ENCODE peak calls at places on chromosomes 7 and 10, in eight cellular contexts. E is neuronal stem cell, O is GM23248, M is Karpas-422, D is IMR-90, R is astrocyte, S is HCT116, K is fibroblast of lung. B is an unnamed sample.
A peak's percentile ranks its signal among the peaks of the same experiment; 100 is the strongest.

GRCh38 chr7:85773116-85773783 is 586.4 kb upstream of the SEMA3D start:
- DNase-seq in O (peak; percentile 91), K (peak; percentile 74), R (peak; percentile 64), D (peak; percentile 52), S (no peak), M (no peak), E (no peak), B (peak; percentile 36)

GRCh38 chr10:79241629-79241989 is 105.7 kb upstream of the PPIF start:
- DNase-seq in E (no peak), S (no peak), R (no peak), K (no peak), O (no peak), D (no peak), M (no peak), B (no peak)

GRCh38 chr7:26073041-26073440 is 79.0 kb upstream of the NFE2L3 start:
- DNase-seq in O (no peak), K (no peak), E (no peak), S (no peak), R (no peak), M (no peak), D (no peak), B (no peak)

GRCh38 chr10:132104471-132105301 is 38.9 kb downstream of the JAKMIP3 start:
- DNase-seq in M (no peak), R (no peak), D (no peak), O (no peak), E (no peak), S (no peak), K (no peak), B (no peak)

GRCh38 chr10:122140941-122141623 is 130.0 kb upstream of the BTBD16 start:
- DNase-seq in S (peak; percentile 73), K (peak; percentile 92), R (peak; percentile 87), M (no peak), O (peak; percentile 97), E (no peak), D (peak; percentile 94), B (peak; percentile 84)

GRCh38 chr10:5466451-5466996 is 32.8 kb downstream of the CALML5 start:
- DNase-seq in S (no peak), O (peak; percentile 61), E (no peak), M (no peak), R (peak; percentile 84), K (peak; percentile 89), D (peak; percentile 82), B (peak; percentile 90)

GRCh38 chr7:3578399-3578798 is 277.3 kb downstream of the SDK1 start:
- DNase-seq in K (no peak), M (no peak), E (no peak), S (no peak), D (no peak), R (no peak), O (no peak), B (no peak)

GRCh38 chr7:115822801-115823200 is 207.8 kb downstream of the TFEC start:
- DNase-seq in E (no peak), O (peak; percentile 5), K (peak; percentile 1), S (no peak), R (no peak), D (peak; percentile 14), M (no peak), B (no peak)

GRCh38 chr7:91565499-91566331 is 301.5 kb downstream of the FZD1 start:
- DNase-seq in R (peak; percentile 52), S (no peak), E (no peak), O (peak; percentile 53), D (no peak), M (no peak), K (peak; percentile 63), B (no peak)

GRCh38 chr10:122154733-122155366 is 116.2 kb upstream of the BTBD16 start:
- DNase-seq in R (peak; percentile 72), K (peak; percentile 76), D (peak; percentile 83), S (no peak), O (peak; percentile 91), E (no peak), M (no peak), B (peak; percentile 24)

GRCh38 chr10:124825702-124826101 is 24.1 kb downstream of the ABRAXAS2 start:
- DNase-seq in O (no peak), M (peak; percentile 27), E (no peak), R (no peak), D (no peak), K (no peak), S (no peak), B (no peak)

GRCh38 chr10:44992732-44993225 is 7.9 kb upstream of the ZNF22 start:
- DNase-seq in O (no peak), K (no peak), D (no peak), R (no peak), S (no peak), E (no peak), M (no peak), B (no peak)

GRCh38 chr7:27046854-27047549 is 48.8 kb downstream of the HOXA1 start:
- DNase-seq in O (peak; percentile 80), K (peak; percentile 36), M (no peak), S (peak; percentile 57), D (peak; percentile 77), E (no peak), R (peak; percentile 30), B (peak; percentile 52)

GRCh38 chr7:78232806-78233205 is 434.2 kb downstream of the PHTF2 start:
- DNase-seq in S (no peak), M (no peak), D (peak; percentile 69), E (no peak), R (peak; percentile 31), K (peak; percentile 46), O (peak; percentile 70), B (no peak)

GRCh38 chr10:31100176-31100575 is 68.5 kb upstream of the ZNF438 start:
- DNase-seq in E (no peak), M (no peak), D (no peak), S (no peak), O (no peak), K (no peak), R (no peak), B (no peak)

GRCh38 chr7:244981-245380 is 45.0 kb upstream of the FOXL3 start:
- DNase-seq in R (no peak), D (no peak), M (no peak), E (no peak), K (no peak), O (no peak), S (no peak), B (no peak)

GRCh38 chr7:46071601-46072000 is 150.5 kb upstream of the IGFBP3 start:
- DNase-seq in E (no peak), R (peak; percentile 75), M (no peak), K (peak; percentile 81), S (no peak), O (peak; percentile 34), D (peak; percentile 16), B (peak; percentile 19)

GRCh38 chr7:20270371-20270770 is 53.2 kb upstream of the MACC1 start:
- DNase-seq in R (no peak), D (no peak), O (no peak), E (no peak), S (no peak), M (no peak), K (no peak), B (no peak)

GRCh38 chr7:20269726-20270125 is 52.5 kb upstream of the MACC1 start:
- DNase-seq in M (no peak), R (peak; percentile 83), D (peak; percentile 33), S (no peak), E (no peak), K (peak; percentile 87), O (peak; percentile 27), B (peak; percentile 34)

GRCh38 chr7:20267482-20267881 is 50.3 kb upstream of the MACC1 start:
- DNase-seq in S (no peak), K (no peak), D (no peak), M (peak; percentile 63), O (no peak), E (no peak), R (no peak), B (no peak)

GRCh38 chr7:20270867-20271266 is 53.7 kb upstream of the MACC1 start:
- DNase-seq in K (no peak), M (no peak), R (no peak), E (no peak), D (no peak), S (no peak), O (no peak), B (no peak)

GRCh38 chr7:20268832-20269231 is 51.6 kb upstream of the MACC1 start:
- DNase-seq in M (no peak), S (no peak), E (no peak), O (peak; percentile 47), K (peak; percentile 73), D (peak; percentile 50), R (peak; percentile 63), B (no peak)
- H3K4me2 ChIP-seq in M (no peak overlapping the region), S (no peak overlapping the region), E (no peak overlapping the region), O (peak overlapping the region; percentile 66), K (no peak overlapping the region), D (peak overlapping the region; percentile 48), R (peak overlapping the region; percentile 67), B (no peak overlapping the region)

GRCh38 chr10:22252801-22253577 is 35.2 kb upstream of the EBLN1 start:
- DNase-seq in M (no peak), D (no peak), K (peak; percentile 31), O (peak; percentile 60), R (peak; percentile 8), S (no peak), E (peak; percentile 32), B (no peak)
- H3K9ac ChIP-seq in M (peak overlapping the region; percentile 75), D (no peak overlapping the region), K (peak overlapping the region; percentile 85), O (peak overlapping the region; percentile 89), R (peak overlapping the region; percentile 89), S (peak overlapping the region; percentile 70), E (no peak overlapping the region), B (peak overlapping the region; percentile 88)

GRCh38 chr7:22329816-22330524 is 27.0 kb downstream of the RAPGEF5 start:
- DNase-seq in E (no peak), K (no peak), D (no peak), R (no peak), O (no peak), M (no peak), S (no peak), B (no peak)

GRCh38 chr7:22330903-22331302 is 26.1 kb downstream of the RAPGEF5 start:
- DNase-seq in K (no peak), D (no peak), O (no peak), E (no peak), R (no peak), M (no peak), S (no peak), B (no peak)

GRCh38 chr7:22331704-22332103 is 25.2 kb downstream of the RAPGEF5 start:
- DNase-seq in K (no peak), M (no peak), R (no peak), O (peak; percentile 10), E (no peak), S (no peak), D (no peak), B (no peak)

GRCh38 chr7:22332481-22332880 is 24.5 kb downstream of the RAPGEF5 start:
- DNase-seq in E (no peak), M (no peak), R (no peak), S (no peak), K (no peak), D (no peak), O (no peak), B (no peak)

DNA sequence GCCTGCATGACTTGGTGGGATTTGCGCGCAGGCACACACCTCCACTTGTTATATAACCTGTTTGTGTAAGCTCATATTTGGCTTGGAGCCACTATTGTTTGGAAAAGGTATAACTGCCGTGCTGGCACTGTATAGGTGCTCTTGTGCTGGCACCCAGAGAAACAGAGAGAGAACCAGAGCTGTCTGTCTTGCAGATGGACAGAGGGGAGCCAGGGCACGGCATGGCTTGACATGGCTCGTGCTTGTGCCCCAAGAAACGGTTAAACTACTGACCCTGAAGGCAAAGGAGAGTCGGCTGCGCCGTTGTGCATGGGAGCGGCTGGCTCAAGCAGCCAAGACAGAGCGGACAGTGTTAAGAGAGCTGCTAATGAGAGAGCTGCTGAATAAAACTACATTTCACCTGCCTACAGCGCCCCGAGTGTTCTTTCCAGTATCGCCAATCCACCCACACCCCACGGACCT is 23.2 kb downstream of the RAPGEF5 start:
- DNase-seq in K (no peak), O (no peak), D (no peak), E (no peak), M (no peak), R (no peak), S (no peak), B (no peak)
- H3K36me3 ChIP-seq in K (no peaks in the 10 kb centered on the region), O (no peaks in the 10 kb centered on the region), D (no peaks in the 10 kb centered on the region), E (no peaks in the 10 kb centered on the region), M (peaks cover 8% of the 10 kb centered on the region), R (no peaks in the 10 kb centered on the region), S (no peaks in the 10 kb centered on the region), B (no peaks in the 10 kb centered on the region)

GRCh38 chr7:140641532-140642191 is 1.0 kb upstream of the DENND2A start:
- DNase-seq in M (no peak), O (no peak), K (no peak), E (no peak), R (no peak), S (no peak), D (no peak), B (no peak)
- H3K4me2 ChIP-seq in M (no peak overlapping the region), O (no peak overlapping the region), K (peak overlapping the region; percentile 78), E (peak overlapping the region; percentile 90), R (peak overlapping the region; percentile 85), S (no peak overlapping the region), D (no peak overlapping the region), B (no peak overlapping the region)

B was measured in mammary epithelial cell.